ENCODE peak calls at places on chromosomes 1 and 21, in eight cellular contexts. One of them, this sample, is unnamed.

GRCh38 chr1:109247401-109248365 is 1.7 kb upstream of the CELSR2 start:
- DNase-seq in fibroblast of mammary gland: no peak
- DNase-seq in activated CD4-positive, alpha-beta T cell treated with anti-CD3 and anti-CD28 coated beads for 4 hours: no peak
- DNase-seq in NCI-H1105 treated with DMSO at 0.1 percent for 48 hours: no peak
- DNase-seq in B cell: no peak
- DNase-seq in PC-9: no peak
- DNase-seq in caudate nucleus: no peak
- DNase-seq in COR-L47: no peak
- DNase-seq in this sample: no peak

GRCh38 chr21:26834181-26834945 is 10.8 kb downstream of the ADAMTS1 start:
- DNase-seq in fibroblast of mammary gland: no peak
- DNase-seq in activated CD4-positive, alpha-beta T cell treated with anti-CD3 and anti-CD28 coated beads for 4 hours: no peak
- DNase-seq in NCI-H1105 treated with DMSO at 0.1 percent for 48 hours: no peak
- DNase-seq in B cell: no peak
- DNase-seq in PC-9: no peak
- DNase-seq in caudate nucleus: no peak
- DNase-seq in COR-L47: no peak
- DNase-seq in this sample: no peak

GRCh38 chr1:79042117-79042516 is 35.6 kb upstream of the ADGRL4 start:
- DNase-seq in fibroblast of mammary gland: peak
- DNase-seq in activated CD4-positive, alpha-beta T cell treated with anti-CD3 and anti-CD28 coated beads for 4 hours: no peak
- DNase-seq in NCI-H1105 treated with DMSO at 0.1 percent for 48 hours: no peak
- DNase-seq in B cell: no peak
- DNase-seq in PC-9: no peak
- DNase-seq in caudate nucleus: no peak
- DNase-seq in COR-L47: no peak
- DNase-seq in this sample: no peak

GRCh38 chr1:177561436-177561835 is 390.7 kb downstream of the BRINP2 start:
- DNase-seq in fibroblast of mammary gland: no peak
- DNase-seq in activated CD4-positive, alpha-beta T cell treated with anti-CD3 and anti-CD28 coated beads for 4 hours: no peak
- DNase-seq in NCI-H1105 treated with DMSO at 0.1 percent for 48 hours: no peak
- DNase-seq in B cell: no peak
- DNase-seq in PC-9: no peak
- DNase-seq in caudate nucleus: no peak
- DNase-seq in COR-L47: no peak
- DNase-seq in this sample: no peak

GRCh38 chr1:182762536-182762935 is 27.0 kb upstream of the NPL start:
- DNase-seq in fibroblast of mammary gland: no peak
- DNase-seq in activated CD4-positive, alpha-beta T cell treated with anti-CD3 and anti-CD28 coated beads for 4 hours: no peak
- DNase-seq in NCI-H1105 treated with DMSO at 0.1 percent for 48 hours: no peak
- DNase-seq in B cell: no peak
- DNase-seq in PC-9: no peak
- DNase-seq in caudate nucleus: no peak
- DNase-seq in COR-L47: no peak
- DNase-seq in this sample: no peak

GRCh38 chr21:25790122-25790951 is 55.6 kb downstream of the GABPA start:
- DNase-seq in fibroblast of mammary gland: peak
- DNase-seq in activated CD4-positive, alpha-beta T cell treated with anti-CD3 and anti-CD28 coated beads for 4 hours: no peak
- DNase-seq in NCI-H1105 treated with DMSO at 0.1 percent for 48 hours: peak
- DNase-seq in B cell: peak
- DNase-seq in PC-9: peak
- DNase-seq in caudate nucleus: no peak
- DNase-seq in COR-L47: peak
- DNase-seq in this sample: peak

GRCh38 chr1:29247874-29248273 is 11.6 kb downstream of the PTPRU start:
- DNase-seq in fibroblast of mammary gland: no peak
- DNase-seq in activated CD4-positive, alpha-beta T cell treated with anti-CD3 and anti-CD28 coated beads for 4 hours: no peak
- DNase-seq in NCI-H1105 treated with DMSO at 0.1 percent for 48 hours: no peak
- DNase-seq in B cell: no peak
- DNase-seq in PC-9: no peak
- DNase-seq in caudate nucleus: no peak
- DNase-seq in COR-L47: no peak
- DNase-seq in this sample: no peak

GRCh38 chr21:36854391-36854790 is 112.1 kb downstream of the HLCS start:
- DNase-seq in fibroblast of mammary gland: peak
- DNase-seq in activated CD4-positive, alpha-beta T cell treated with anti-CD3 and anti-CD28 coated beads for 4 hours: no peak
- DNase-seq in NCI-H1105 treated with DMSO at 0.1 percent for 48 hours: no peak
- DNase-seq in B cell: peak
- DNase-seq in PC-9: no peak
- DNase-seq in caudate nucleus: no peak
- DNase-seq in COR-L47: peak
- DNase-seq in this sample: peak

GRCh38 chr1:183817576-183818288 is 12.8 kb downstream of the RGL1 start:
- DNase-seq in fibroblast of mammary gland: no peak
- DNase-seq in activated CD4-positive, alpha-beta T cell treated with anti-CD3 and anti-CD28 coated beads for 4 hours: no peak
- DNase-seq in NCI-H1105 treated with DMSO at 0.1 percent for 48 hours: no peak
- DNase-seq in B cell: no peak
- DNase-seq in PC-9: no peak
- DNase-seq in caudate nucleus: no peak
- DNase-seq in COR-L47: no peak
- DNase-seq in this sample: no peak

GRCh38 chr1:63317007-63317813 is 5.2 kb upstream of the FOXD3 start:
- DNase-seq in fibroblast of mammary gland: peak
- DNase-seq in activated CD4-positive, alpha-beta T cell treated with anti-CD3 and anti-CD28 coated beads for 4 hours: peak
- DNase-seq in NCI-H1105 treated with DMSO at 0.1 percent for 48 hours: peak
- DNase-seq in B cell: peak
- DNase-seq in PC-9: peak
- DNase-seq in caudate nucleus: no peak
- DNase-seq in COR-L47: peak
- DNase-seq in this sample: peak

GRCh38 chr21:31248598-31248997 is 95.5 kb downstream of the TIAM1 start:
- DNase-seq in fibroblast of mammary gland: peak
- DNase-seq in activated CD4-positive, alpha-beta T cell treated with anti-CD3 and anti-CD28 coated beads for 4 hours: no peak
- DNase-seq in NCI-H1105 treated with DMSO at 0.1 percent for 48 hours: no peak
- DNase-seq in B cell: no peak
- DNase-seq in PC-9: peak
- DNase-seq in caudate nucleus: no peak
- DNase-seq in COR-L47: no peak
- DNase-seq in this sample: no peak

GRCh38 chr1:81982523-81982922 is 181.8 kb downstream of the ADGRL2 start:
- DNase-seq in fibroblast of mammary gland: no peak
- DNase-seq in activated CD4-positive, alpha-beta T cell treated with anti-CD3 and anti-CD28 coated beads for 4 hours: no peak
- DNase-seq in NCI-H1105 treated with DMSO at 0.1 percent for 48 hours: no peak
- DNase-seq in B cell: no peak
- DNase-seq in PC-9: no peak
- DNase-seq in caudate nucleus: no peak
- DNase-seq in COR-L47: no peak
- DNase-seq in this sample: no peak

GRCh38 chr1:39509360-39510009 is 18.0 kb downstream of the BMP8A start:
- DNase-seq in fibroblast of mammary gland: peak
- DNase-seq in activated CD4-positive, alpha-beta T cell treated with anti-CD3 and anti-CD28 coated beads for 4 hours: no peak
- DNase-seq in NCI-H1105 treated with DMSO at 0.1 percent for 48 hours: no peak
- DNase-seq in B cell: no peak
- DNase-seq in PC-9: no peak
- DNase-seq in caudate nucleus: no peak
- DNase-seq in COR-L47: no peak
- DNase-seq in this sample: peak

GRCh38 chr1:158039380-158039779 is 45.9 kb downstream of the KIRREL1 start:
- DNase-seq in fibroblast of mammary gland: peak
- DNase-seq in activated CD4-positive, alpha-beta T cell treated with anti-CD3 and anti-CD28 coated beads for 4 hours: no peak
- DNase-seq in NCI-H1105 treated with DMSO at 0.1 percent for 48 hours: no peak
- DNase-seq in B cell: no peak
- DNase-seq in PC-9: no peak
- DNase-seq in caudate nucleus: no peak
- DNase-seq in COR-L47: no peak
- DNase-seq in this sample: no peak

GRCh38 chr1:165444897-165445370 is at the start of gene RXRG:
- DNase-seq in fibroblast of mammary gland: peak
- DNase-seq in activated CD4-positive, alpha-beta T cell treated with anti-CD3 and anti-CD28 coated beads for 4 hours: no peak
- DNase-seq in NCI-H1105 treated with DMSO at 0.1 percent for 48 hours: peak
- DNase-seq in B cell: peak
- DNase-seq in PC-9: no peak
- DNase-seq in caudate nucleus: peak
- DNase-seq in COR-L47: peak
- DNase-seq in this sample: no peak

GRCh38 chr1:221487781-221488520 is 253.9 kb downstream of the DUSP10 start:
- DNase-seq in fibroblast of mammary gland: peak
- DNase-seq in activated CD4-positive, alpha-beta T cell treated with anti-CD3 and anti-CD28 coated beads for 4 hours: no peak
- DNase-seq in NCI-H1105 treated with DMSO at 0.1 percent for 48 hours: no peak
- DNase-seq in B cell: no peak
- DNase-seq in PC-9: peak
- DNase-seq in caudate nucleus: no peak
- DNase-seq in COR-L47: no peak
- DNase-seq in this sample: no peak

GRCh38 chr1:167060141-167061072 is 29.8 kb downstream of the GPA33 start:
- DNase-seq in fibroblast of mammary gland: no peak
- DNase-seq in activated CD4-positive, alpha-beta T cell treated with anti-CD3 and anti-CD28 coated beads for 4 hours: no peak
- DNase-seq in NCI-H1105 treated with DMSO at 0.1 percent for 48 hours: no peak
- DNase-seq in B cell: no peak
- DNase-seq in PC-9: no peak
- DNase-seq in caudate nucleus: no peak
- DNase-seq in COR-L47: no peak
- DNase-seq in this sample: peak

GRCh38 chr1:61968869-61969268 is 225.8 kb upstream of the L1TD1 start:
- DNase-seq in fibroblast of mammary gland: no peak
- DNase-seq in activated CD4-positive, alpha-beta T cell treated with anti-CD3 and anti-CD28 coated beads for 4 hours: no peak
- DNase-seq in NCI-H1105 treated with DMSO at 0.1 percent for 48 hours: no peak
- DNase-seq in B cell: no peak
- DNase-seq in PC-9: no peak
- DNase-seq in caudate nucleus: no peak
- DNase-seq in COR-L47: no peak
- DNase-seq in this sample: no peak

GRCh38 chr1:183185941-183186490 is at the start of gene LAMC2:
- DNase-seq in fibroblast of mammary gland: no peak
- DNase-seq in activated CD4-positive, alpha-beta T cell treated with anti-CD3 and anti-CD28 coated beads for 4 hours: no peak
- DNase-seq in NCI-H1105 treated with DMSO at 0.1 percent for 48 hours: peak
- DNase-seq in B cell: no peak
- DNase-seq in PC-9: peak
- DNase-seq in caudate nucleus: peak
- DNase-seq in COR-L47: peak
- DNase-seq in this sample: no peak